ENCODE peak calls at places on chromosome 16, in five cellular contexts. F is stimulated activated naive CD8-positive, alpha-beta T cell treated with anti-CD3 and anti-CD28 coated beads, Interleukin-15, Interleukin-2, amounts not matched to agents 100 U/mL and 50 U/mL, for 24 hours; R is SJCRH30; W is AG09309; S is hypothalamus. G is an unnamed sample.

GRCh38 chr16:77435240-77435819 is 496 bp upstream of the ADAMTS18 start:
- DNase-seq in F (no peak), R (no peak), W (no peak), S (no peak), G (no peak)

GRCh38 chr16:680967-681745 is 946 bp downstream of the STUB1 start:
- DNase-seq in F (no peak), R (no peak), W (no peak), S (no peak), G (peak)

GRCh38 chr16:3065069-3065741 is at the start of gene IL32:
- DNase-seq in F (peak), R (peak), W (no peak), S (no peak), G (peak)

GRCh38 chr16:53417011-53417410 is 17.3 kb upstream of the RBL2 start:
- DNase-seq in F (no peak), R (no peak), W (peak), S (no peak), G (peak)

GRCh38 chr16:47956881-47957280 is 198.9 kb downstream of the ABCC12 start:
- DNase-seq in F (no peak), R (no peak), W (no peak), S (no peak), G (no peak)

GRCh38 chr16:12300946-12301500 is 324.5 kb downstream of the SNX29 start:
- DNase-seq in F (no peak), R (no peak), W (no peak), S (no peak), G (no peak)

GRCh38 chr16:89565506-89566372 is 5.3 kb downstream of the RPL13 start:
- DNase-seq in F (peak), R (peak), W (no peak), S (no peak), G (peak)

GRCh38 chr16:71645450-71645849 is 19.5 kb downstream of the MARVELD3 start:
- DNase-seq in F (no peak), R (peak), W (no peak), S (no peak), G (peak)

GRCh38 chr16:58096249-58096648 is 32.9 kb downstream of the CFAP20 start:
- DNase-seq in F (no peak), R (no peak), W (no peak), S (no peak), G (no peak)

GRCh38 chr16:17784073-17784472 is 313.3 kb upstream of the XYLT1 start:
- DNase-seq in F (peak), R (peak), W (no peak), S (no peak), G (peak)

GRCh38 chr16:9016824-9017223 is 53.1 kb upstream of the USP7 start:
- DNase-seq in F (no peak), R (no peak), W (no peak), S (no peak), G (no peak)

GRCh38 chr16:57618306-57619132 is 9.9 kb upstream of the ADGRG1 start:
- DNase-seq in F (no peak), R (no peak), W (no peak), S (no peak), G (peak)

GRCh38 chr16:8959921-8960787 is 3.6 kb downstream of the USP7 start:
- DNase-seq in F (no peak), R (peak), W (no peak), S (no peak), G (peak)

GRCh38 chr16:86768999-86769398 is 190.7 kb downstream of the FOXL1 start:
- DNase-seq in F (no peak), R (no peak), W (no peak), S (no peak), G (no peak)

GRCh38 chr16:22189473-22190168 is 16.5 kb upstream of the EEF2K start:
- DNase-seq in F (peak), R (peak), W (no peak), S (no peak), G (peak)

GRCh38 chr16:75333770-75334169 is 82.3 kb upstream of the BCAR1 start:
- DNase-seq in F (no peak), R (no peak), W (no peak), S (no peak), G (no peak)

GRCh38 chr16:57629516-57630401 is 1.3 kb downstream of the ADGRG1 start:
- DNase-seq in F (no peak), R (no peak), W (no peak), S (no peak), G (no peak)

GRCh38 chr16:23119570-23119969 is 29.7 kb downstream of the USP31 start:
- DNase-seq in F (no peak), R (peak), W (peak), S (no peak), G (peak)

GRCh38 chr16:70691223-70692129 is 5.6 kb upstream of the MTSS2 start:
- DNase-seq in F (no peak), R (peak), W (peak), S (no peak), G (peak)

GRCh38 chr16:9966569-9967157 is 215.6 kb downstream of the GRIN2A start:
- DNase-seq in F (no peak), R (no peak), W (no peak), S (no peak), G (peak)

G was measured in GM23248.